ENCODE peak calls at places on chromosome 22, in eight cellular contexts. One of them, this sample, is unnamed.

GRCh38 chr22:26883393-26883792 is 226.0 kb downstream of the MIAT start:
- DNase-seq in HCT116: no peak
- DNase-seq in hepatocyte: no peak
- DNase-seq in fibroblast of the aortic adventitia: no peak
- DNase-seq in fibroblast of pulmonary artery: no peak
- DNase-seq in cardiac fibroblast: no peak
- DNase-seq in foreskin fibroblast: no peak
- DNase-seq in bronchial epithelial cell: no peak
- DNase-seq in this sample: no peak

GRCh38 chr22:23970201-23970641 is 3.5 kb downstream of the DDTL start:
- DNase-seq in HCT116: no peak
- DNase-seq in hepatocyte: no peak
- DNase-seq in fibroblast of the aortic adventitia: no peak
- DNase-seq in fibroblast of pulmonary artery: no peak
- DNase-seq in cardiac fibroblast: no peak
- DNase-seq in foreskin fibroblast: no peak
- DNase-seq in bronchial epithelial cell: no peak
- DNase-seq in this sample: no peak

GRCh38 chr22:41240377-41241132 is at the start of gene CHADL:
- DNase-seq in HCT116: no peak
- DNase-seq in hepatocyte: no peak
- DNase-seq in fibroblast of the aortic adventitia: no peak
- DNase-seq in fibroblast of pulmonary artery: no peak
- DNase-seq in cardiac fibroblast: no peak
- DNase-seq in foreskin fibroblast: peak; percentile 19
- DNase-seq in bronchial epithelial cell: no peak
- DNase-seq in this sample: no peak

GRCh38 chr22:40241200-40241763 is 63.6 kb downstream of the TNRC6B start:
- DNase-seq in HCT116: no peak
- DNase-seq in hepatocyte: no peak
- DNase-seq in fibroblast of the aortic adventitia: no peak
- DNase-seq in fibroblast of pulmonary artery: no peak
- DNase-seq in cardiac fibroblast: no peak
- DNase-seq in foreskin fibroblast: no peak
- DNase-seq in bronchial epithelial cell: no peak
- DNase-seq in this sample: no peak

GRCh38 chr22:46386312-46386711 is 50.8 kb downstream of the TRMU start:
- DNase-seq in HCT116: no peak
- DNase-seq in hepatocyte: no peak
- DNase-seq in fibroblast of the aortic adventitia: no peak
- DNase-seq in fibroblast of pulmonary artery: no peak
- DNase-seq in cardiac fibroblast: no peak
- DNase-seq in foreskin fibroblast: no peak
- DNase-seq in bronchial epithelial cell: no peak
- DNase-seq in this sample: no peak

GRCh38 chr22:37197451-37198289 is 9.6 kb upstream of the C1QTNF6 start:
- DNase-seq in HCT116: peak; percentile 92
- DNase-seq in hepatocyte: peak; percentile 79
- DNase-seq in fibroblast of the aortic adventitia: peak; percentile 84
- DNase-seq in fibroblast of pulmonary artery: peak; percentile 77
- DNase-seq in cardiac fibroblast: peak; percentile 75
- DNase-seq in foreskin fibroblast: peak; percentile 65
- DNase-seq in bronchial epithelial cell: peak; percentile 88
- DNase-seq in this sample: no peak

GRCh38 chr22:27867114-27867957 is 51.7 kb downstream of the PITPNB start:
- DNase-seq in HCT116: no peak
- DNase-seq in hepatocyte: no peak
- DNase-seq in fibroblast of the aortic adventitia: peak; percentile 73
- DNase-seq in fibroblast of pulmonary artery: peak; percentile 56
- DNase-seq in cardiac fibroblast: peak; percentile 67
- DNase-seq in foreskin fibroblast: peak; percentile 29
- DNase-seq in bronchial epithelial cell: no peak
- DNase-seq in this sample: peak; percentile 34

GRCh38 chr22:24592144-24592845 is 578 bp downstream of the LRRC75B start:
- DNase-seq in HCT116: no peak
- DNase-seq in hepatocyte: no peak
- DNase-seq in fibroblast of the aortic adventitia: peak; percentile 23
- DNase-seq in fibroblast of pulmonary artery: no peak
- DNase-seq in cardiac fibroblast: no peak
- DNase-seq in foreskin fibroblast: peak; percentile 53
- DNase-seq in bronchial epithelial cell: no peak
- DNase-seq in this sample: no peak

GRCh38 chr22:45290410-45290936 is 5.7 kb downstream of the UPK3A start:
- DNase-seq in HCT116: peak; percentile 64
- DNase-seq in hepatocyte: peak; percentile 76
- DNase-seq in fibroblast of the aortic adventitia: no peak
- DNase-seq in fibroblast of pulmonary artery: peak; percentile 25
- DNase-seq in cardiac fibroblast: peak; percentile 42
- DNase-seq in foreskin fibroblast: peak; percentile 93
- DNase-seq in bronchial epithelial cell: peak; percentile 63
- DNase-seq in this sample: peak; percentile 76

GRCh38 chr22:25941365-25941960 is 199.5 kb downstream of the MYO18B start:
- DNase-seq in HCT116: no peak
- DNase-seq in hepatocyte: no peak
- DNase-seq in fibroblast of the aortic adventitia: no peak
- DNase-seq in fibroblast of pulmonary artery: no peak
- DNase-seq in cardiac fibroblast: no peak
- DNase-seq in foreskin fibroblast: no peak
- DNase-seq in bronchial epithelial cell: no peak
- DNase-seq in this sample: no peak

GRCh38 chr22:46297151-46297819 is 615 bp downstream of the GTSE1 start:
- DNase-seq in HCT116: no peak
- DNase-seq in hepatocyte: peak; percentile 47
- DNase-seq in fibroblast of the aortic adventitia: peak; percentile 20
- DNase-seq in fibroblast of pulmonary artery: peak; percentile 21
- DNase-seq in cardiac fibroblast: no peak
- DNase-seq in foreskin fibroblast: peak; percentile 70
- DNase-seq in bronchial epithelial cell: peak; percentile 23
- DNase-seq in this sample: peak; percentile 20

GRCh38 chr22:41801147-41801819 is 804 bp downstream of the CCDC134 start:
- DNase-seq in HCT116: no peak
- DNase-seq in hepatocyte: no peak
- DNase-seq in fibroblast of the aortic adventitia: no peak
- DNase-seq in fibroblast of pulmonary artery: no peak
- DNase-seq in cardiac fibroblast: no peak
- DNase-seq in foreskin fibroblast: no peak
- DNase-seq in bronchial epithelial cell: no peak
- DNase-seq in this sample: no peak

GRCh38 chr22:39265143-39265542 is 20.4 kb upstream of the PDGFB start:
- DNase-seq in HCT116: no peak
- DNase-seq in hepatocyte: no peak
- DNase-seq in fibroblast of the aortic adventitia: peak; percentile 33
- DNase-seq in fibroblast of pulmonary artery: no peak
- DNase-seq in cardiac fibroblast: no peak
- DNase-seq in foreskin fibroblast: no peak
- DNase-seq in bronchial epithelial cell: no peak
- DNase-seq in this sample: no peak

GRCh38 chr22:39556970-39557811 is 13.4 kb upstream of the CACNA1I start:
- DNase-seq in HCT116: no peak
- DNase-seq in hepatocyte: peak; percentile 48
- DNase-seq in fibroblast of the aortic adventitia: no peak
- DNase-seq in fibroblast of pulmonary artery: no peak
- DNase-seq in cardiac fibroblast: peak; percentile 22
- DNase-seq in foreskin fibroblast: peak; percentile 56
- DNase-seq in bronchial epithelial cell: no peak
- DNase-seq in this sample: no peak

GRCh38 chr22:17258015-17258827 is 39.0 kb upstream of the ADA2 start:
- DNase-seq in HCT116: no peak
- DNase-seq in hepatocyte: peak; percentile 83
- DNase-seq in fibroblast of the aortic adventitia: no peak
- DNase-seq in fibroblast of pulmonary artery: peak; percentile 12
- DNase-seq in cardiac fibroblast: peak; percentile 22
- DNase-seq in foreskin fibroblast: peak; percentile 3
- DNase-seq in bronchial epithelial cell: peak; percentile 53
- DNase-seq in this sample: no peak

GRCh38 chr22:39954584-39955055 is 5.6 kb upstream of the TMA7B start:
- DNase-seq in HCT116: no peak
- DNase-seq in hepatocyte: no peak
- DNase-seq in fibroblast of the aortic adventitia: peak; percentile 73
- DNase-seq in fibroblast of pulmonary artery: peak; percentile 94
- DNase-seq in cardiac fibroblast: peak; percentile 92
- DNase-seq in foreskin fibroblast: peak; percentile 56
- DNase-seq in bronchial epithelial cell: no peak
- DNase-seq in this sample: peak; percentile 89

GRCh38 chr22:43273902-43274484 is 69.2 kb downstream of the SCUBE1 start:
- DNase-seq in HCT116: peak; percentile 47
- DNase-seq in hepatocyte: peak; percentile 74
- DNase-seq in fibroblast of the aortic adventitia: peak; percentile 65
- DNase-seq in fibroblast of pulmonary artery: peak; percentile 71
- DNase-seq in cardiac fibroblast: peak; percentile 67
- DNase-seq in foreskin fibroblast: peak; percentile 76
- DNase-seq in bronchial epithelial cell: peak; percentile 42
- DNase-seq in this sample: no peak

GRCh38 chr22:43274595-43275240 is 68.5 kb downstream of the SCUBE1 start:
- DNase-seq in HCT116: no peak
- DNase-seq in hepatocyte: no peak
- DNase-seq in fibroblast of the aortic adventitia: no peak
- DNase-seq in fibroblast of pulmonary artery: no peak
- DNase-seq in cardiac fibroblast: no peak
- DNase-seq in foreskin fibroblast: no peak
- DNase-seq in bronchial epithelial cell: no peak
- DNase-seq in this sample: no peak

GRCh38 chr22:43270949-43271348 is 72.2 kb downstream of the SCUBE1 start:
- DNase-seq in HCT116: no peak
- DNase-seq in hepatocyte: no peak
- DNase-seq in fibroblast of the aortic adventitia: no peak
- DNase-seq in fibroblast of pulmonary artery: no peak
- DNase-seq in cardiac fibroblast: no peak
- DNase-seq in foreskin fibroblast: no peak
- DNase-seq in bronchial epithelial cell: no peak
- DNase-seq in this sample: no peak

GRCh38 chr22:43272301-43272700 is 70.9 kb downstream of the SCUBE1 start:
- DNase-seq in HCT116: no peak
- DNase-seq in hepatocyte: no peak
- DNase-seq in fibroblast of the aortic adventitia: no peak
- DNase-seq in fibroblast of pulmonary artery: no peak
- DNase-seq in cardiac fibroblast: no peak
- DNase-seq in foreskin fibroblast: no peak
- DNase-seq in bronchial epithelial cell: peak; percentile 18
- DNase-seq in this sample: no peak

GRCh38 chr22:43272869-43273318 is 70.3 kb downstream of the SCUBE1 start:
- DNase-seq in HCT116: no peak
- DNase-seq in hepatocyte: no peak
- DNase-seq in fibroblast of the aortic adventitia: no peak
- DNase-seq in fibroblast of pulmonary artery: no peak
- DNase-seq in cardiac fibroblast: no peak
- DNase-seq in foreskin fibroblast: no peak
- DNase-seq in bronchial epithelial cell: no peak
- DNase-seq in this sample: no peak
- TF ChIP-seq CTCF in HCT116: no peak
- TF ChIP-seq CTCF in hepatocyte: no peak
- TF ChIP-seq CTCF in fibroblast of the aortic adventitia: no peak
- TF ChIP-seq CTCF in fibroblast of pulmonary artery: no peak
- TF ChIP-seq CTCF in cardiac fibroblast: no peak
- TF ChIP-seq CTCF in foreskin fibroblast: no peak
- TF ChIP-seq CTCF in bronchial epithelial cell: no peak
- TF ChIP-seq CTCF in this sample: no peak

GRCh38 chr22:49999901-50000586 is 12.5 kb downstream of the IL17REL start:
- DNase-seq in HCT116: no peak
- DNase-seq in hepatocyte: no peak
- DNase-seq in fibroblast of the aortic adventitia: no peak
- DNase-seq in fibroblast of pulmonary artery: no peak
- DNase-seq in cardiac fibroblast: no peak
- DNase-seq in foreskin fibroblast: no peak
- DNase-seq in bronchial epithelial cell: no peak
- DNase-seq in this sample: no peak
- H3K4me3 ChIP-seq in HCT116: no peak overlapping the region
- H3K4me3 ChIP-seq in hepatocyte: no peak overlapping the region
- H3K4me3 ChIP-seq in fibroblast of the aortic adventitia: no peak overlapping the region
- H3K4me3 ChIP-seq in fibroblast of pulmonary artery: peak overlapping the region; percentile 19
- H3K4me3 ChIP-seq in cardiac fibroblast: no peak overlapping the region
- H3K4me3 ChIP-seq in foreskin fibroblast: no peak overlapping the region
- H3K4me3 ChIP-seq in bronchial epithelial cell: peak overlapping the region; percentile 10
- H3K4me3 ChIP-seq in this sample: no peak overlapping the region

DNA sequence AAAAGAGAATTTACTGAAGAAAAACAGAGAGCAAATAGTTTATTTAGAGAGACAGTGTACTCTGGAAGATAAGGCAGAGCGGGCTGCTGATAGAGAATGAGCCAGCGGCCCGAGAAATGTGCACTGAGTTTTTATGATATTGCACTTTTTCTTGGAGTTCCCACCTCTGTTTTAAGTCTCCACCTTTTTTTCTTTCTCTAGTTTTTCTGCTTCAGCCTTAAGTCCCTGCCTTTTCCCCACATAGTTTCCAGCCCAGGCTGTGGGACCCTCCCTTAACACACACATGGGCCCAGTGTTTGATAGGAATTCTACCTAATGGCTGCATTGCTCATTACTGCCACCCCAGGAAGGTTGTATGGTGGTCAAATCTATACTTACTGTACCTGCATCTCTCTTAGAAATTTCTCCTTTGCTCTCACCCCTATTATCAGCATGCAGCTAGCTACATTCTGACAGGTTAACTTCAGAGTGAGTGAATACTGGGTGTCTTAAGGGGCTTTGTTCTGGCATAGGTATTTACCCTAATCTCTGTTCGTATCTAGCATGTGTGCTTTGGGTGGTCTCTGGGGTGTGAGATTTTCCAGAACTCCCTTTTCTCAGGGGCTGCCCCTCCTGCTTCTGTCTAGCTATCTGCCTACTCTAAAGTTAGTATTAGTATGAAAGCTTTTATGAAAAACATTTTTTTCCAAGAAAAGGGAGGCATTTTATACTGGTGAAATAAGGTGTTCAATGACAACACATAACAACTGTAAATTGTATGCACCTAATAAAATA is 127.3 kb upstream of the TOP3B start:
- DNase-seq in HCT116: no peak
- DNase-seq in hepatocyte: peak; percentile 9
- DNase-seq in fibroblast of the aortic adventitia: no peak
- DNase-seq in fibroblast of pulmonary artery: no peak
- DNase-seq in cardiac fibroblast: no peak
- DNase-seq in foreskin fibroblast: no peak
- DNase-seq in bronchial epithelial cell: peak; percentile 18
- DNase-seq in this sample: no peak
- TF ChIP-seq CTCF in HCT116: peak; percentile 52
- TF ChIP-seq CTCF in hepatocyte: peak; percentile 37
- TF ChIP-seq CTCF in fibroblast of the aortic adventitia: peak; percentile 1
- TF ChIP-seq CTCF in fibroblast of pulmonary artery: peak; percentile 15
- TF ChIP-seq CTCF in cardiac fibroblast: peak; percentile 11
- TF ChIP-seq CTCF in foreskin fibroblast: no peak
- TF ChIP-seq CTCF in bronchial epithelial cell: peak; percentile 12
- TF ChIP-seq CTCF in this sample: peak; percentile 32

DNA sequence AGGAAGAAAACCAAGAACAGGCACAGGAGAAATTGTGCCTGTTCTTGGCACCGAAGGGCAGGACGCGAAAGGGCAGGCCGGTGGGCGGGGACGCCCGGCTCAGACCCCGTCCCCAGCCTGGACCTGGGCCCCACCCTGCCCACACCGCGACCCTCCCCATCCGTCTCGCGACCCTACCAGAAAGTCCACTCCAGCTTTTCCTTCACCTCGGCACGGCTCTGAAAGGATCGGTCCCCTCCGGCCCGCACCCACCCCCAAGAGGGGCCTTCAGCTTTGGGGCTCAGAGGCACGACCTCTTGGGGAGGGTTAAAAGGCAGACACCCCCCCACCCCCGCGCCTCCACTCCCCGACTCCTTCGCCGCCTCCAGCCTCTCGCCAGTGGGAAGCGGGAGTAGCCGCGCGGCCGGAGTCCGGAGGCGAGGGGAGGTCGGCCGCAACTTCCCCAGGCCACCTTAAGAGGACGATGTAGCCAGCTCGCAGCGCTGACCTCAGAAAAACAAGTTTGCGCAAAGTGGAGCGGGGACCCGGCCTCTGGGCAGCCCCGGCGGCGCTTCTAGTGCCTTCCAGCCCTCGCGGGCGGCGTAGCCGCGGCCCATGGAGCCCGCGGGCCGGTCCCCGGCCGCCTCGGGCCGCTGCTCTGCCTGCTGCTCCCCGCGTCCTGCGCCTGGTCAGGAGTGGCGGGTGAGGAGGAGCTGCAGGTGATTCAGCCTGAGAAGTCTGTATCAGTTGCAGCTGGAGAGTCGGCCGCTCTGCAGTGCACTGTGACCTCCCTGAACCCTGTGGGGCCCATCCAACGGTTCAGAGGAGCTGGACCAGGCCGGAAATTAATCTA is 4.3 kb downstream of the SEC14L6 start:
- DNase-seq in HCT116: no peak
- DNase-seq in hepatocyte: peak; percentile 46
- DNase-seq in fibroblast of the aortic adventitia: no peak
- DNase-seq in fibroblast of pulmonary artery: peak; percentile 13
- DNase-seq in cardiac fibroblast: no peak
- DNase-seq in foreskin fibroblast: peak; percentile 39
- DNase-seq in bronchial epithelial cell: no peak
- DNase-seq in this sample: no peak
- H3K4me3 ChIP-seq in HCT116: no peak overlapping the region
- H3K4me3 ChIP-seq in hepatocyte: peak overlapping the region; percentile 39
- H3K4me3 ChIP-seq in fibroblast of the aortic adventitia: peak overlapping the region; percentile 31
- H3K4me3 ChIP-seq in fibroblast of pulmonary artery: peak overlapping the region; percentile 25
- H3K4me3 ChIP-seq in cardiac fibroblast: peak overlapping the region; percentile 21
- H3K4me3 ChIP-seq in foreskin fibroblast: no peak overlapping the region
- H3K4me3 ChIP-seq in bronchial epithelial cell: no peak overlapping the region
- H3K4me3 ChIP-seq in this sample: peak overlapping the region; percentile 26

This sample was measured in brain microvascular endothelial cell.